ENCODE peak calls at places on chromosomes 7 and 10, in ten cellular contexts. Z is T-cell; U is CD14-positive monocyte; X is fibroblast of lung; S is T47D; I is nucleus accumbens; J is NCI-H226; P is stimulated activated CD4-positive, alpha-beta T cell treated with anti-CD3 and anti-CD28 coated beads, Interleukin-12 subunit alpha, Interleukin-12 subunit beta, amount 100 ng/mL, for 4 hours; G is RWPE2; R is SK-N-SH. W is an unnamed sample.

GRCh38 chr7:70131807-70132565 is 533.7 kb downstream of the AUTS2 start:
- DNase-seq in J (no peak), P (no peak), Z (no peak), S (peak; percentile 30), X (no peak), I (no peak), R (no peak), G (no peak), U (no peak), W (no peak)

GRCh38 chr7:152202056-152202455 is 176.6 kb downstream of the GALNT11 start:
- DNase-seq in I (no peak), R (no peak), J (no peak), X (peak; percentile 31), Z (no peak), S (no peak), G (no peak), P (no peak), U (no peak), W (no peak)

GRCh38 chr7:117023325-117023854 is 70.1 kb downstream of the ST7 start:
- DNase-seq in I (no peak), G (no peak), P (no peak), R (no peak), Z (no peak), J (no peak), S (no peak), X (no peak), U (no peak), W (no peak)

GRCh38 chr10:74322565-74322964 is 171.5 kb downstream of the ADK start:
- DNase-seq in R (no peak), I (no peak), G (no peak), U (no peak), P (no peak), S (no peak), J (no peak), X (no peak), Z (no peak), W (no peak)

GRCh38 chr7:121500659-121501058 is 104.6 kb upstream of the FAM3C start:
- DNase-seq in J (peak; percentile 7), I (no peak), R (no peak), G (no peak), P (no peak), Z (no peak), S (no peak), U (no peak), X (no peak), W (no peak)

GRCh38 chr10:88500656-88501055 is 82.5 kb downstream of the RNLS start:
- DNase-seq in R (no peak), P (no peak), U (no peak), J (peak; percentile 24), G (no peak), S (no peak), X (peak; percentile 79), Z (no peak), I (no peak), W (no peak)

GRCh38 chr10:104274762-104275721 is 6.1 kb downstream of the GSTO2 start:
- DNase-seq in Z (peak; percentile 22), J (no peak), X (peak; percentile 49), P (peak; percentile 56), U (no peak), I (peak; percentile 4), S (peak; percentile 69), G (peak; percentile 69), R (peak; percentile 79), W (no peak)

GRCh38 chr10:78914502-78915330 is 154.1 kb upstream of the ZMIZ1 start:
- DNase-seq in S (peak; percentile 45), P (no peak), Z (no peak), J (no peak), G (no peak), U (no peak), X (no peak), R (no peak), I (no peak), W (no peak)

GRCh38 chr7:69871213-69871885 is 273.1 kb downstream of the AUTS2 start:
- DNase-seq in R (peak; percentile 36), X (peak; percentile 30), G (no peak), J (peak; percentile 39), P (no peak), U (no peak), Z (no peak), I (no peak), S (no peak), W (no peak)

GRCh38 chr7:2821161-2821841 is 22.8 kb downstream of the GNA12 start:
- DNase-seq in U (peak; percentile 49), Z (no peak), R (peak; percentile 65), I (no peak), X (peak; percentile 74), J (peak; percentile 93), S (peak; percentile 54), P (no peak), G (no peak), W (no peak)